ENCODE peak calls at places on chromosomes 12 and 14, in five cellular contexts. V is esophagus muscularis mucosa, I is A549, J is H1, K is upper lobe of left lung. O is an unnamed sample.

GRCh38 chr12:118494776-118495175 is 118.4 kb downstream of the SUDS3 start:
- DNase-seq in V (no peak), I (no peak), J (no peak), K (no peak), O (no peak)

GRCh38 chr14:64768401-64769095 is 64.3 kb downstream of the PLEKHG3 start:
- DNase-seq in V (no peak), I (no peak), J (no peak), K (no peak), O (no peak)

GRCh38 chr14:90443161-90444076 is 46.6 kb downstream of the CALM1 start:
- DNase-seq in V (no peak), I (no peak), J (no peak), K (no peak), O (no peak)

GRCh38 chr14:23099212-23099861 is 4.0 kb downstream of the C14orf119 start:
- DNase-seq in V (no peak), I (no peak), J (no peak), K (no peak), O (no peak)

GRCh38 chr14:73943083-73943482 is 6.8 kb downstream of the FAM161B start:
- DNase-seq in V (no peak), I (peak; percentile 9), J (no peak), K (no peak), O (peak; percentile 64)

GRCh38 chr14:103123128-103123633 is at the start of gene TNFAIP2:
- DNase-seq in V (no peak), I (peak; percentile 68), J (peak; percentile 83), K (peak; percentile 93), O (no peak)

GRCh38 chr14:24279301-24280186 is 8.1 kb upstream of the RABGGTA start:
- DNase-seq in V (no peak), I (peak; percentile 41), J (no peak), K (no peak), O (no peak)

GRCh38 chr12:11927311-11927935 is 143.3 kb upstream of the BCL2L14 start:
- DNase-seq in V (peak; percentile 57), I (no peak), J (no peak), K (no peak), O (no peak)

GRCh38 chr14:100789460-100790417 is 36.2 kb upstream of the MEG3 start:
- DNase-seq in V (no peak), I (no peak), J (no peak), K (no peak), O (no peak)

GRCh38 chr12:107200394-107200793 is 107.0 kb upstream of the CRY1 start:
- DNase-seq in V (no peak), I (peak; percentile 72), J (no peak), K (no peak), O (no peak)

GRCh38 chr12:68157295-68157871 is 2.2 kb downstream of the IFNG start:
- DNase-seq in V (no peak), I (no peak), J (no peak), K (no peak), O (no peak)

GRCh38 chr14:50875359-50876090 is 3.7 kb downstream of the ABHD12B start:
- DNase-seq in V (no peak), I (no peak), J (no peak), K (no peak), O (no peak)

GRCh38 chr12:68428724-68429580 is 96.8 kb upstream of the MDM1 start:
- DNase-seq in V (no peak), I (no peak), J (no peak), K (no peak), O (no peak)

GRCh38 chr12:70754330-70754741 is 117.1 kb upstream of the PTPRB start:
- DNase-seq in V (no peak), I (no peak), J (no peak), K (no peak), O (no peak)

GRCh38 chr14:45038256-45038655 is 45.7 kb upstream of the PRPF39 start:
- DNase-seq in V (no peak), I (no peak), J (no peak), K (peak; percentile 41), O (no peak)

GRCh38 chr12:49961111-49961922 is at the start of gene AQP5:
- DNase-seq in V (no peak), I (no peak), J (peak; percentile 73), K (peak; percentile 88), O (no peak)

GRCh38 chr12:62799126-62799736 is 135.7 kb downstream of the PPM1H start:
- DNase-seq in V (no peak), I (peak; percentile 83), J (peak; percentile 88), K (no peak), O (peak; percentile 94)

GRCh38 chr12:53938276-53939140 is at the start of gene HOXC13:
- DNase-seq in V (no peak), I (peak; percentile 100), J (peak; percentile 97), K (peak; percentile 82), O (peak; percentile 42)

GRCh38 chr12:110742718-110743570 is at the start of gene PPP1CC:
- DNase-seq in V (peak; percentile 99), I (peak; percentile 96), J (peak; percentile 94), K (peak; percentile 98), O (peak; percentile 90)
- TF ChIP-seq POLR2A in V (peak; percentile 40), I (peak; percentile 84), J (peak; percentile 85), K (no peak), O (peak; percentile 49)

DNA sequence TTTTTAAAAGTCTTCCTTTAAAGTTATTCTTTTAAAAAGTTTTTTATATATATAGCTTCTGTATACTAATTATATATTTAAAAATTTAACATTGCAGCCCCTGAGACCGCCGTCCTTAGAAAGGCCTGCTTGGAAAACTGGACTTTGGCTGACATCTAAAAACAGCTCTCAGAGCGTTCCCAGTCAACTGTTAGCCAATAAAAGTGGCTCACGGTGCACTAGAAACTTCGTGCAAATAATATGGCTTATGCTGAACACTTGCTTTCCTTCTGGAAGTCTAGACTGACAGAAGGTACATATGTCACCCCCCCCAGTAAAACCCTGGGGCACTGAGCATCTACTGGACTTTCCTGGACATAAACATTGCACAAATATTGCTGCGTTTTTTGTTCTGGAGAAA is 115.0 kb downstream of the KIF21A start:
- DNase-seq in V (no peak), I (no peak), J (no peak), K (no peak), O (no peak)
- H3K4me3 ChIP-seq in V (no peak overlapping the region), I (no peak overlapping the region), J (no peak overlapping the region), K (no peak overlapping the region), O (no peak overlapping the region)

GRCh38 chr12:6754406-6754805 is 1.5 kb upstream of the MLF2 start:
- DNase-seq in V (no peak), I (no peak), J (no peak), K (no peak), O (no peak)

GRCh38 chr12:6751767-6752166 is 1.2 kb downstream of the MLF2 start:
- DNase-seq in V (no peak), I (no peak), J (no peak), K (peak; percentile 60), O (no peak)

GRCh38 chr12:6752181-6752930 is 585 bp downstream of the MLF2 start:
- DNase-seq in V (no peak), I (peak; percentile 69), J (no peak), K (no peak), O (no peak)

GRCh38 chr12:6752931-6753771 is at the start of gene MLF2:
- DNase-seq in V (peak; percentile 99), I (peak; percentile 99), J (peak; percentile 100), K (peak; percentile 98), O (peak; percentile 96)

GRCh38 chr12:6753772-6754356 is 923 bp upstream of the MLF2 start:
- DNase-seq in V (no peak), I (no peak), J (no peak), K (no peak), O (no peak)
- TF ChIP-seq EP300 in V (no peak), I (no peak), J (no peak), K (no peak), O (no peak)

GRCh38 chr12:121004253-121004815 is 12.0 kb downstream of the C12orf43 start:
- DNase-seq in V (no peak), I (no peak), J (no peak), K (peak; percentile 57), O (no peak)

GRCh38 chr12:121003650-121004049 is 12.6 kb downstream of the C12orf43 start:
- DNase-seq in V (no peak), I (peak; percentile 63), J (peak; percentile 69), K (peak; percentile 57), O (no peak)

GRCh38 chr12:121001060-121001459 is 15.2 kb downstream of the C12orf43 start:
- DNase-seq in V (no peak), I (no peak), J (no peak), K (peak; percentile 62), O (no peak)

GRCh38 chr12:121000530-121000929 is 15.8 kb downstream of the C12orf43 start:
- DNase-seq in V (no peak), I (no peak), J (no peak), K (no peak), O (no peak)

GRCh38 chr12:121001841-121002483 is 14.3 kb downstream of the C12orf43 start:
- DNase-seq in V (no peak), I (no peak), J (no peak), K (peak; percentile 60), O (no peak)
- TF ChIP-seq POLR2A in V (no peak), I (no peak), J (no peak), K (no peak), O (no peak)

GRCh38 chr12:117361312-117361670 is at the start of gene NOS1:
- DNase-seq in V (no peak), I (no peak), J (peak; percentile 62), K (peak; percentile 56), O (no peak)
- H3K4me3 ChIP-seq in V (no peak within 1 kb of the TSS), I (peak within 1 kb of the TSS; percentile 66), J (peak within 1 kb of the TSS; percentile 84), K (peak within 1 kb of the TSS; percentile 24), O (peak within 1 kb of the TSS; percentile 24)

DNA sequence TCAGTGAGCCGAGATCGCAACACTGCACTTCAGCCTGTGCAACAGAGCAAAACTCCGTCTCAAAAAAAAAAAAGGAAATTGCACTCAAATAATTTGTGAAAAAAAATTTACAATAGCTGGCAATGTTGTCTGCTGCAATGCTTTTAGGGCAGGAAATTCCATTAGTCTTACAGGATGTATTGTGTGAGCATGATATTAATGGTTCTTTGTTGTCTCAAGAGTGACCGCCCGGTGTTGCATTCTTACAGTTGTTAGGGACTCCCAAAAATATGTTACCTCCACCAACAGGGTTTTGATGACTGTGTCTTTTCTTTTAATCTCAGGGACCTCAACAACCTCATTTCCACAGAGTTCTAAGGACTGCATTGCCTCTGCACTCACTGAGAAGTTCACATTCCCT is 44.8 kb downstream of the PZP start:
- DNase-seq in V (no peak), I (no peak), J (no peak), K (no peak), O (no peak)
- TF ChIP-seq EP300 in V (no peak), I (no peak), J (no peak), K (no peak), O (no peak)

O was measured in tibial nerve.